ENCODE peak calls at places on chromosome 14, in five cellular contexts. N is SK-N-SH, O is HepG2, P is GM12878, C is HCT116. L is an unnamed sample.

GRCh38 chr14:74255281-74255680 is 16.0 kb downstream of the VSX2 start:
- DNase-seq in N (no peak), O (no peak), P (no peak), C (no peak), L (no peak)

GRCh38 chr14:99062772-99063418 is 209.1 kb downstream of the BCL11B start:
- DNase-seq in N (no peak), O (no peak), P (no peak), C (no peak), L (no peak)

GRCh38 chr14:70662080-70662479 is 20.4 kb downstream of the TTC9 start:
- DNase-seq in N (no peak), O (no peak), P (no peak), C (no peak), L (peak)

GRCh38 chr14:105937253-105938054 is 411.1 kb downstream of the TMEM121 start:
- DNase-seq in N (no peak), O (no peak), P (no peak), C (no peak), L (peak)

GRCh38 chr14:39467889-39468524 is 35.8 kb upstream of the FBXO33 start:
- DNase-seq in N (no peak), O (peak), P (no peak), C (peak), L (peak)

GRCh38 chr14:35333797-35334743 is 41.9 kb downstream of the PSMA6 start:
- DNase-seq in N (peak), O (peak), P (no peak), C (no peak), L (peak)

GRCh38 chr14:104335611-104336010 is 197.2 kb downstream of the KIF26A start:
- DNase-seq in N (no peak), O (no peak), P (no peak), C (no peak), L (no peak)

GRCh38 chr14:83533734-83534133 is 1996.2 kb upstream of the FLRT2 start:
- DNase-seq in N (no peak), O (no peak), P (no peak), C (no peak), L (no peak)

DNA sequence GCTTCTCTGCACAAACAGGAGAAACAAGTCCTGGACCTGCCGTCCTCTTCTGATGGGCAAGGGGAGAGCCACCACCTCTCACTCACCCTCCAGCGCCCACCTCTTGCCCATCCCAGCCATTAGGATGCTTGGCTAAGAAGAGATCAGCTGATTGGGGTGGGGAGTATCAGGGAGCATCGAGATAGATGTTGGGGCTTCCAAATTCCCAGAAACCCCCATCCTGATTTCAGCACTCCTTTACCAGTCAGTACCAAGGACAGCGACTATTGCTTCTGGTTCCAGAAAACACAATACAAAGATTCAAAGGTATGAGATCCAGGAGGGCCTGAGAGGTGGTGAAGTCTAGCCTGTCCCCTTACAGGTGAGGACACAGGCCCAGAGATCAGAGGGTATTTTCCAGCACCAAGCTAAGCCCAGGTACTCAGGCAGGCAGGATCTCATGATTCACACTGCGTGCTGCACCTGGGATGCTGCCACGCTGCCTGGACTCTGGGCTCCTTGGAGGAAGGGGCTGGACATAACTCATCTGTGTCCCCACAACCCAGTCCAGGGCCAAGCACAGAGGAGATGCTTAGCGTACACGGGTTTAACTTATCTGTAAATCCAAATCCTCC is 76.6 kb downstream of the TUNAR start:
- DNase-seq in N (no peak), O (no peak), P (no peak), C (no peak), L (peak)
- TF ChIP-seq JUND in N (no peak), O (no peak), P (no peak), C (no peak), L (no peak)

GRCh38 chr14:45426685-45427282 is 173.8 kb upstream of the MIS18BP1 start:
- DNase-seq in N (peak), O (peak), P (peak), C (peak), L (peak)
- TF ChIP-seq JUND in N (no peak), O (no peak), P (no peak), C (no peak), L (no peak)

GRCh38 chr14:60242420-60242819 is 6.6 kb upstream of the PPM1A start:
- DNase-seq in N (no peak), O (no peak), P (no peak), C (no peak), L (no peak)
- TF ChIP-seq JUND in N (no peak), O (no peak), P (no peak), C (no peak), L (no peak)

GRCh38 chr14:68807148-68807600 is 14.3 kb upstream of the ZFP36L1 start:
- DNase-seq in N (peak), O (peak), P (no peak), C (no peak), L (peak)
- TF ChIP-seq JUND in N (no peak), O (no peak), P (no peak), C (no peak), L (no peak)

GRCh38 chr14:31508140-31508539 is 20.3 kb upstream of the GPR33 start:
- DNase-seq in N (no peak), O (no peak), P (no peak), C (no peak), L (no peak)

GRCh38 chr14:31510855-31511254 is 23.0 kb upstream of the GPR33 start:
- DNase-seq in N (no peak), O (no peak), P (no peak), C (no peak), L (no peak)

GRCh38 chr14:31510222-31510621 is 22.4 kb upstream of the GPR33 start:
- DNase-seq in N (peak), O (peak), P (no peak), C (peak), L (peak)

DNA sequence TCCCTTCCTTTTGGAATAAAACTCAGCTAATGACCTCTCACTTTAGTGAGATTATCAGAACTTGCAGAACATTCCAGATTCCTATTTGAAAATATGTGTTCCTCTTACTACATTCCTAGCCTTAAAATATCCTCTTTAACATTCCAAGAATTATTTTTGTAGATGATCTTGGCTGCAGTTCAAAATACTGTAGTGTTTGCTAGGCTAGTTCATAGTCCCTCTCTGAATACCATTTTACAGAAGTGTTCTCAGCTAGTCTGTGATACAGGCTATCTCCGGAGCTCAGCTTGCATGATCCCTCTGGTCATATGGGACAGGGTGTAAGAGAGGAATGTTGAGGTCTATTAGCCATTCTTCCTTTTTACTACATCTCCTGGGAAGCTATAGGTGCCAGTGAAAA is 17.6 kb upstream of the GPR33 start:
- DNase-seq in N (no peak), O (no peak), P (no peak), C (no peak), L (peak)
- TF ChIP-seq JUND in N (peak), O (no peak), P (no peak), C (no peak), L (no peak)

GRCh38 chr14:81384900-81385299 is 15.2 kb downstream of the STON2 start:
- DNase-seq in N (no peak), O (peak), P (no peak), C (no peak), L (peak)
- TF ChIP-seq JUND in N (no peak), O (no peak), P (no peak), C (no peak), L (no peak)

DNA sequence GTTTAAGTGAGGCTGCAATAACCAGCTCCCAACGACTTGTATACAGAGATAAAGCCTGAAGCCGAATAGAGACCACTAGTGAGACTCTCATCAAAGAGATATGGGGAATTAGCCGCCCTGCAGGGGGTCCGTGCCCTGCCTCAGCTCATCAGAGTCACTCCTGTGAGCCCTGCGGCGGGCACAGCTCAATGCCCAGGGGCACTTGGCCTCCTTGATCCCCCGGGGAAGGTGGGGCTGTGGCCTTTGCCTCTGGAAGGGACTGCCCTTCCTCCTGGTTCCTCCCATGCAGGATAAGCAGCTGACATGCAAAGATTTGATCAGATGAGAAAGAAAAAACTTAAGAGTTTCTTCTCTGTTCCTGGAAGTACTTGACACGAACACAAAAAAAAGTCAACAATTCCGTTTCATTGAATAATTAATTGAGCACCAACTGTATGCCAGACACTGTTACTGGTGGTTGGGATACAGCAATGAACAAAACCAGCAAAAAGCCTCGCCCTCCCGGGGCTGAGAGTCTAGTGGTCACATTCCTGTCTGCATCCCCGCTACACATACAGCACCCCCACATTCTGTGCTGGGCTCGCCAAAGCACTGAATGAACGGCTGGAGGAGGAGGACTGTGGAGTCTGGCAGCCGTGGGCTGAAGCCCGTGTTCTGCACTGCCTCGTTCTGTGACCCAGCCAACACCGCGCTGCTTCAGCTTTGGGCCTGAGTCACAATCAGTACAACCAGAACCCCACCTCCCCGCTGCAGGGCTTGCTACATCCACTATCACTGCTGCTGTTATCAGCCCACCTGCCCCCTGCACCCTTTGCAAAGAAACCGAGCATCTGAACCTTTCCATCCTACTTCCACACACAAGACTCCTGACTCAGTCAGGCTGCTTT is 10.3 kb downstream of the TTC7B start:
- DNase-seq in N (no peak), O (no peak), P (no peak), C (no peak), L (no peak)
- TF ChIP-seq JUND in N (no peak), O (no peak), P (no peak), C (no peak), L (no peak)

GRCh38 chr14:68140801-68141200 is 321.2 kb downstream of the RAD51B start:
- DNase-seq in N (no peak), O (no peak), P (no peak), C (no peak), L (no peak)

GRCh38 chr14:68137704-68138619 is 318.4 kb downstream of the RAD51B start:
- DNase-seq in N (peak), O (peak), P (no peak), C (peak), L (peak)

GRCh38 chr14:68141531-68142088 is 322.0 kb downstream of the RAD51B start:
- DNase-seq in N (no peak), O (no peak), P (no peak), C (peak), L (no peak)

GRCh38 chr14:68139466-68140110 is 320.0 kb downstream of the RAD51B start:
- DNase-seq in N (no peak), O (no peak), P (no peak), C (no peak), L (no peak)

GRCh38 chr14:68140111-68140741 is 320.6 kb downstream of the RAD51B start:
- DNase-seq in N (no peak), O (peak), P (no peak), C (peak), L (no peak)
- TF ChIP-seq JUND in N (peak), O (no peak), P (no peak), C (peak), L (peak)

GRCh38 chr14:51922624-51923023 is 62.2 kb downstream of the GNG2 start:
- DNase-seq in N (no peak), O (no peak), P (no peak), C (no peak), L (no peak)
- TF ChIP-seq JUND in N (no peak), O (no peak), P (no peak), C (no peak), L (no peak)

L was measured in T47D.